ENCODE peak calls at places on chromosomes 5 and 9, in eight cellular contexts. Z is heart left ventricle, F is A549, C is lower lobe of right lung, U is RWPE1, P is endothelial cell, B is astrocyte, X is AG04449. I is an unnamed sample.

GRCh38 chr5:180352116-180352975 is 790 bp downstream of the GFPT2 start:
- DNase-seq in Z (peak; percentile 33), F (no peak), C (no peak), U (no peak), P (peak; percentile 47), B (peak; percentile 10), X (no peak), I (no peak)

GRCh38 chr9:113628621-113629020 is 165.1 kb downstream of the RGS3 start:
- DNase-seq in Z (no peak), F (no peak), C (no peak), U (no peak), P (no peak), B (no peak), X (no peak), I (no peak)

GRCh38 chr9:7967093-7967827 is 167.7 kb upstream of the DMAC1 start:
- DNase-seq in Z (no peak), F (no peak), C (no peak), U (no peak), P (no peak), B (no peak), X (no peak), I (no peak)

GRCh38 chr5:173441053-173441628 is 112.9 kb upstream of the STC2 start:
- DNase-seq in Z (no peak), F (no peak), C (no peak), U (no peak), P (no peak), B (no peak), X (no peak), I (no peak)

GRCh38 chr9:96566401-96567202 is 53.0 kb downstream of the CDC14B start:
- DNase-seq in Z (peak; percentile 85), F (peak; percentile 77), C (peak; percentile 89), U (peak; percentile 82), P (peak; percentile 44), B (peak; percentile 15), X (no peak), I (no peak)

GRCh38 chr5:6736106-6736505 is 22.9 kb downstream of the TENT4A start:
- DNase-seq in Z (no peak), F (no peak), C (no peak), U (no peak), P (no peak), B (no peak), X (no peak), I (no peak)

GRCh38 chr9:4238522-4238921 is 61.3 kb downstream of the GLIS3 start:
- DNase-seq in Z (no peak), F (no peak), C (no peak), U (no peak), P (no peak), B (peak; percentile 83), X (no peak), I (no peak)

GRCh38 chr5:163658702-163659567 is 153.5 kb downstream of the MAT2B start:
- DNase-seq in Z (no peak), F (no peak), C (no peak), U (no peak), P (no peak), B (no peak), X (no peak), I (no peak)

GRCh38 chr9:35798658-35799366 is 7.4 kb downstream of the NPR2 start:
- DNase-seq in Z (no peak), F (peak; percentile 54), C (no peak), U (peak; percentile 75), P (no peak), B (peak; percentile 53), X (no peak), I (no peak)

GRCh38 chr9:86036555-86036954 is 62.8 kb downstream of the GOLM1 start:
- DNase-seq in Z (no peak), F (no peak), C (no peak), U (no peak), P (no peak), B (no peak), X (no peak), I (no peak)

GRCh38 chr5:141747152-141747640 is 65.2 kb upstream of the ARAP3 start:
- DNase-seq in Z (peak; percentile 88), F (no peak), C (peak; percentile 69), U (peak; percentile 65), P (peak; percentile 35), B (peak; percentile 29), X (no peak), I (no peak)

GRCh38 chr5:154712518-154713437 is 42.4 kb upstream of the LARP1 start:
- DNase-seq in Z (no peak), F (no peak), C (peak; percentile 71), U (peak; percentile 41), P (no peak), B (no peak), X (no peak), I (no peak)

GRCh38 chr5:168693297-168693696 is 114.1 kb upstream of the PANK3 start:
- DNase-seq in Z (no peak), F (no peak), C (no peak), U (no peak), P (no peak), B (no peak), X (no peak), I (no peak)

GRCh38 chr5:96049398-96050272 is 88.0 kb upstream of the ELL2 start:
- DNase-seq in Z (no peak), F (peak; percentile 27), C (peak; percentile 43), U (peak; percentile 20), P (no peak), B (peak; percentile 89), X (no peak), I (no peak)

GRCh38 chr5:33800221-33800950 is 91.4 kb downstream of the ADAMTS12 start:
- DNase-seq in Z (no peak), F (peak; percentile 4), C (no peak), U (no peak), P (no peak), B (no peak), X (no peak), I (no peak)
- TF ChIP-seq CTCF in Z (no peak), F (no peak), C (no peak), U (no peak), P (no peak), B (no peak), X (no peak), I (peak; percentile 16)

DNA sequence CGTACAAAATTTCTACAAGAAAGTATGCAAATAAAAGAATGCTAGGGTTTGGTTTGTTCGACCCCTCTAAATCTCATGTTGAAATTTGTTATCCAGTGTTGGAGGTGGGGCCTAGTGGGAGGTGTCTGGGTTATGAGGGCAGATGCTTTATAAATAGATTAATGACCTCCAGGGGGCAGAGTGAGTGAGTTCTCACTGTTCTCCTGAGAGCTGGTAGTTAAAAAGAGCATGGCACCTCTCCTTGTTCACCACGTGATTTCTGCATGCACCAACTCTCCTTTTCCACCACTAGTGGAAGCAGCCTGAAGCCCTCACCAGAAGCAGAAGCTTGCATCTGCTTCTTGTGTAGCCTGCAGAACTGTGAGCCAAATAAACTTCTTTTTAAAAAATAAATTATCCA is 50.4 kb upstream of the FAM170A start:
- DNase-seq in Z (no peak), F (peak; percentile 72), C (no peak), U (peak; percentile 51), P (peak; percentile 38), B (no peak), X (no peak), I (no peak)
- TF ChIP-seq CTCF in Z (no peak), F (peak; percentile 29), C (peak; percentile 17), U (no peak), P (peak; percentile 50), B (no peak), X (no peak), I (peak; percentile 48)

DNA sequence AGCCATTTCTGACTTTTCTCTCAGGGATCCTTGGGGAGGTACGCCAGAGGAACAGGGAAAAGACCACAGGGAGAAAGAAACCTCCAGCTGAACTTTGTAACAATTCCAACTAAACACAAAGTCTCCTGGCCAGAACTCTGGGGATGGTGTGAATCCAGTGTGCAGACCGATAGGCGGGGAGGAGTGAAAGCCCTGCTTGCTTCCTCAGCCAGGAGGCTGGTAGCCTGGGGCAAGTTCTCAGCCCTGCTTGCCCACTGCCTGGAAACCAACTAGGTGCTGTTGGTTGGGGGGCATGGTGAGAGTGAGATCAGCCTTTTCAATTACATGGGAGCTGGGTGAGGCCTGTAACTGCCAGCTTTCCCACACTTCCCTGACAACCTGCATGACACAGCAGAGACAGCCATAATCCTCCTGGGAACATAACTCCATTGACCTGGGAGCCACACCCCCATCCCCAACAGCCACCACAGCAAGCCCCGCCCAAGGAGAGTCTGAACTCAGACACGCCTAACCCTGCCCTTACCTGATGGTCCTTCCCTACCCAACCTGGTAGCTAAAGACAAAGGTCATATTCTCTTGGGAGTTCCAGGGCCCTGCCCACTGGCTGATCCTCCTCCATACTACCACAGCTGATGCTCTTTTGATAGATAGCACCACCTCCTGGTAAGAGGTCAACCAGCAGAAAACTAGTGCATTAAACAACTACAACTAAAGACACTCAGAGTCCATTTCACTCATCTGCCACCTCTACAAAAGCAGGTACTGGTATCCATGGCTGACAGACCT is 100.1 kb upstream of the TNFAIP8 start:
- DNase-seq in Z (no peak), F (peak; percentile 32), C (no peak), U (no peak), P (no peak), B (no peak), X (no peak), I (no peak)
- TF ChIP-seq CTCF in Z (no peak), F (no peak), C (no peak), U (no peak), P (no peak), B (no peak), X (no peak), I (peak; percentile 34)

GRCh38 chr5:128844354-128844923 is 120.8 kb upstream of the SLC27A6 start:
- DNase-seq in Z (no peak), F (peak; percentile 6), C (no peak), U (peak; percentile 37), P (no peak), B (peak; percentile 8), X (no peak), I (no peak)
- TF ChIP-seq CTCF in Z (peak; percentile 39), F (peak; percentile 60), C (peak; percentile 26), U (peak; percentile 62), P (peak; percentile 28), B (peak; percentile 42), X (peak; percentile 8), I (peak; percentile 87)

GRCh38 chr9:34190996-34191892 is 12.4 kb downstream of the UBAP1 start:
- DNase-seq in Z (no peak), F (peak; percentile 71), C (no peak), U (no peak), P (no peak), B (no peak), X (no peak), I (no peak)
- TF ChIP-seq CTCF in Z (no peak), F (peak; percentile 56), C (peak; percentile 7), U (peak; percentile 14), P (no peak), B (peak; percentile 26), X (peak; percentile 11), I (peak; percentile 75)

I was measured in chondrocyte.